ENCODE peak calls at places on chromosome 14, in ten cellular contexts. T is cardiac muscle cell; J is neural progenitor cell; N is lower lobe of right lung; F is adrenal gland; L is body of pancreas; G is A549; P is CD4-positive, alpha-beta T cell; U is mammary epithelial cell; W is RWPE2. E is an unnamed sample.

GRCh38 chr14:85516239-85517112 is 13.5 kb upstream of the FLRT2 start:
- DNase-seq in T (peak; percentile 91), J (no peak), N (no peak), F (no peak), L (no peak), G (no peak), P (no peak), U (peak; percentile 81), W (no peak), E (peak; percentile 59)

GRCh38 chr14:51873221-51873893 is 12.9 kb downstream of the GNG2 start:
- DNase-seq in T (peak; percentile 90), J (no peak), N (no peak), F (no peak), L (no peak), G (peak; percentile 61), P (no peak), U (peak; percentile 91), W (no peak), E (peak; percentile 81)

GRCh38 chr14:105537580-105538474 is 11.4 kb downstream of the TMEM121 start:
- DNase-seq in T (peak; percentile 19), J (peak; percentile 40), N (peak; percentile 78), F (peak; percentile 51), L (peak; percentile 74), G (peak; percentile 77), P (peak; percentile 81), U (peak; percentile 19), W (peak; percentile 67), E (peak; percentile 73)

GRCh38 chr14:99513946-99514551 is 32.8 kb downstream of the CCNK start:
- DNase-seq in T (no peak), J (no peak), N (no peak), F (no peak), L (no peak), G (no peak), P (no peak), U (no peak), W (no peak), E (no peak)

GRCh38 chr14:92475451-92476187 is 38.0 kb upstream of the RIN3 start:
- DNase-seq in T (peak; percentile 94), J (no peak), N (peak; percentile 74), F (peak; percentile 74), L (no peak), G (no peak), P (no peak), U (no peak), W (no peak), E (no peak)

GRCh38 chr14:31205681-31206535 is 1.7 kb downstream of the HECTD1 start:
- DNase-seq in T (peak; percentile 68), J (peak; percentile 35), N (no peak), F (no peak), L (no peak), G (no peak), P (no peak), U (peak; percentile 36), W (no peak), E (no peak)

GRCh38 chr14:54127526-54127925 is 170.9 kb upstream of the BMP4 start:
- DNase-seq in T (peak; percentile 73), J (no peak), N (no peak), F (no peak), L (no peak), G (no peak), P (no peak), U (peak; percentile 59), W (no peak), E (no peak)

GRCh38 chr14:105836730-105837129 is 310.3 kb downstream of the TMEM121 start:
- DNase-seq in T (no peak), J (no peak), N (no peak), F (no peak), L (no peak), G (no peak), P (no peak), U (no peak), W (peak; percentile 48), E (no peak)

DNA sequence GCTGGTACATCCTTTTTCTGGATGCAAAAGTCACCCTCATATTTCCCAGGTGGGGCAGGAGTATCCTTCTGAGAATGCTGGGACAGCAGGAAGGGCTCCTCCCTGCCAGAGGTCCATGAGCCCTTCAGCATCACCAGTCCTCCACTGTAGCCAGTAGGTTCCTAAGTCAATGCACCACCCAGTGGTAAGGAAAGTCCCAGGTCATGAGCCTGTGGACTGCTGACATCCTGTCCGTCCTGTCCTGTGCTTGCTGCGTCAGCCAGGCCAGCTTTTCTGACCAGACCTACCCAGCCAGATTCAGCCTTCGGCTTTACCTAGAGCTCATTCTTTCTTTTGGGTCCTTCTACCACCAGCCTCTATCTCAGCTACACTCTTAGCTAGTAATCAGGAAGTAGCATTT is 23.0 kb upstream of the ACTN1 start:
- DNase-seq in T (no peak), J (peak; percentile 40), N (no peak), F (peak; percentile 46), L (peak; percentile 67), G (peak; percentile 51), P (no peak), U (peak; percentile 17), W (no peak), E (no peak)
- TF ChIP-seq CTCF in T (peak; percentile 13), J (no peak), N (peak; percentile 36), F (peak; percentile 38), L (peak; percentile 70), G (peak; percentile 31), P (no peak), U (peak; percentile 38), W (peak; percentile 32), E (no peak)

GRCh38 chr14:68978550-68978911 is 571 bp downstream of the ACTN1 start:
- DNase-seq in T (peak; percentile 67), J (peak; percentile 90), N (peak; percentile 79), F (peak; percentile 72), L (peak; percentile 84), G (peak; percentile 44), P (peak; percentile 59), U (peak; percentile 43), W (no peak), E (peak; percentile 63)

GRCh38 chr14:68977741-68978549 is 1.2 kb downstream of the ACTN1 start:
- DNase-seq in T (peak; percentile 94), J (peak; percentile 75), N (peak; percentile 81), F (peak; percentile 70), L (peak; percentile 68), G (peak; percentile 67), P (peak; percentile 57), U (peak; percentile 84), W (peak; percentile 99), E (peak; percentile 92)

GRCh38 chr14:68975667-68976066 is 3.4 kb downstream of the ACTN1 start:
- DNase-seq in T (peak; percentile 87), J (no peak), N (no peak), F (no peak), L (no peak), G (no peak), P (no peak), U (peak; percentile 85), W (no peak), E (peak; percentile 59)

GRCh38 chr14:68976160-68977067 is 2.7 kb downstream of the ACTN1 start:
- DNase-seq in T (peak; percentile 40), J (no peak), N (no peak), F (no peak), L (no peak), G (no peak), P (no peak), U (peak; percentile 44), W (no peak), E (no peak)

DNA sequence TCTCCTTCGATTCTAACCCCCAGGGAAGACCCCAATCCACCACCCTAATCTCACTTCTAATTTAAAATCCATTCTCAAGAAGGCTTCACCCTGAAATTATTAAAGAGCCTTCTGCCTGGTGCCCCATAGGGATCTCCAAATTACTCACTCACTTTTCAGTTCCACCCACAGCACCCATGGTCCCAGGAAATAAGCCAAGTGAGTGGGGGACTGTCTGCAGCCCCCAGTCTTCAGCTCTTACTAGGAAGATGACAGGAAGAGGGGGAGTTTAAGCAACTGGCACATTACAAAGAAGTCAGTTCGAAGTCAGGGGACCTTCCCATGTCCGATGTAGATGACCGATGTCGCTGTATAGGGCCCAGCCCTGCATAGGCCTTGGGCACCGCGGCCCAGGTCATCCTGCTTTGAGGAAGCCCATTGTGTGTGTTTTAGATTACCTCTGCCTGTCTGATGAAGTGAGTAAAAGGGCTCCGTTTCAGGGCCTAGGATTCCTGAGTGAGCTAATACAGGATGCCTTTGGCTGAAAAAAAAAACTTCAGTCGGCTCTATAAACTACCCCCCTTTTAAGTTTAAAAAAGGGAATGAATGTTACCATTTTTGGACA is 1.9 kb downstream of the ACTN1 start:
- DNase-seq in T (no peak), J (peak; percentile 63), N (no peak), F (no peak), L (no peak), G (no peak), P (no peak), U (no peak), W (no peak), E (no peak)
- H3K27ac ChIP-seq in T (peak overlapping the region; percentile 98), J (peak overlapping the region; percentile 98), N (peak overlapping the region; percentile 94), F (peak overlapping the region; percentile 87), L (peak overlapping the region; percentile 91), G (peak overlapping the region; percentile 96), P (peak overlapping the region; percentile 78), U (peak overlapping the region; percentile 81), W (peak overlapping the region; percentile 98), E (peak overlapping the region; percentile 99)

DNA sequence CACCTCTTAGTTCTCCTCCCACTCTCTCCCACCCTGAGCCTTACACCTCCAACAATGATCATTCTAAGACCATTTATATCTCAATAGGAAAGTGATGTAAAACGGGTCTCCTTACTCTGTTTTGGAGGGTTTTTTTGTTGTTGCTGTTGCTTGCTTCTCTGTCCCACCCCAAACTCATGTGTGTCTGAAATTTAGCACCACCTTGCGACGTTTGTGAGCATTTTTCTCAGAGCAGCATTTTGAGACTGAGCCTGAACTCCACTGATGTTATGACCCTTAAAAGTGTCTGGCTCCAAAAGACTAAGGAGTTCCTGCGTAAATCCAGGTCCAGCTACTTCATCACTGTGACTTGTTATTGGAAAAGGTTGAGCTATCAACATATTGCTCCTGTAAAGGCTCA is 155.0 kb downstream of the DAD1 start:
- DNase-seq in T (no peak), J (peak; percentile 14), N (no peak), F (no peak), L (no peak), G (no peak), P (no peak), U (no peak), W (no peak), E (no peak)
- TF ChIP-seq CTCF in T (no peak), J (peak; percentile 35), N (no peak), F (no peak), L (no peak), G (no peak), P (no peak), U (no peak), W (no peak), E (no peak)

GRCh38 chr14:80275208-80275850 is 64.0 kb upstream of the DIO2 start:
- DNase-seq in T (peak; percentile 44), J (no peak), N (no peak), F (no peak), L (no peak), G (no peak), P (no peak), U (peak; percentile 41), W (no peak), E (peak; percentile 9)

DNA sequence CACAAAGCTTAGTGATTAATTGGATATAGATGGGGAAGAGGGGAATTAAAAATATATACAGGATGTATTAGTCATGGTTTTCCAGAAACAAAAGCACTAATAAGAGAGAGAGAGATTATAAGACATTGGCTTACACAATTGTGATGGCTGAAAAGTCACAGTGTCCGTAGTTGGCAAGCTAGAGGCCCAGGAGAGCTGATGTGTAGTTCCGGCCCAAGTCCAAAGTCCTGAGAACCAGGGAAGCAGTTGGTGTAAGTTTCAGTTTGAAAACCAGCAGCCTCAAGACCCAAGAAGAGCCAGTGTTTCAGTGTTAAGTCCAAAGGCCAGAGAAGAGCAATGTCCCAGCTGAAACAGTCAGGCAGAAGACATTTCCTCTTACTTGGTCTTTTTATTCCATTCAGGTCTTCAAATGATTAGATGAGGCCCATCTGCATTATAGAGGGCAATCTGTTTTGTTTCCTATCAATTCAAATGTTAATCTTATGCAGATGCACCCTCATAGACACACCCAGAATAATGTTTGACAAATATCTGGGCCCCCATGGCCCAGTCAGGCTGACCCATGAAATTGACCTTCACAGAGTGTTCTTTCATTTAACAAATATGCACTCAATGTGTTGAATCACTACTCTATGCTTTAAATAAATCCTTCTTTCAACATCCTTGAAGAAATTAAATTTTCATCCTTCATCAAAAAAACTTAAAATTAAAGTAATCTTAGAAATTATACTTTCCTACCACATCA is 67.2 kb upstream of the DIO2 start:
- DNase-seq in T (peak; percentile 61), J (no peak), N (no peak), F (no peak), L (peak; percentile 58), G (no peak), P (no peak), U (no peak), W (no peak), E (no peak)
- H3K27ac ChIP-seq in T (no peak overlapping the region), J (no peak overlapping the region), N (no peak overlapping the region), F (no peak overlapping the region), L (no peak overlapping the region), G (no peak overlapping the region), P (no peak overlapping the region), U (no peak overlapping the region), W (no peak overlapping the region), E (no peak overlapping the region)